ENCODE peak calls at places on chromosomes 1 and 21, in four cellular contexts. U is MM.1S, J is small intestine, Z is OCI-LY7. R is an unnamed sample.

GRCh38 chr1:54311506-54311905 is 94.7 kb downstream of the SSBP3 start:
- DNase-seq in U (no peak), J (no peak), Z (no peak), R (no peak)

GRCh38 chr1:78668427-78668826 is 18.8 kb downstream of the IFI44 start:
- DNase-seq in U (no peak), J (no peak), Z (no peak), R (no peak)

GRCh38 chr1:157274698-157275534 is 136.7 kb upstream of the ETV3 start:
- DNase-seq in U (no peak), J (no peak), Z (no peak), R (no peak)

GRCh38 chr1:201597551-201598230 is 58.8 kb downstream of the NAV1 start:
- DNase-seq in U (no peak), J (peak; percentile 96), Z (no peak), R (no peak)

GRCh38 chr1:107750364-107750959 is 214.5 kb downstream of the VAV3 start:
- DNase-seq in U (peak; percentile 57), J (peak; percentile 80), Z (peak; percentile 78), R (no peak)

GRCh38 chr1:1020000-1020404 is at the start of gene AGRN:
- DNase-seq in U (peak; percentile 19), J (peak; percentile 25), Z (no peak), R (no peak)

GRCh38 chr1:217078010-217078704 is 354.9 kb upstream of the ESRRG start:
- DNase-seq in U (no peak), J (peak; percentile 50), Z (no peak), R (no peak)

GRCh38 chr1:17711577-17711910 is 43.6 kb upstream of the ACTL8 start:
- DNase-seq in U (no peak), J (no peak), Z (no peak), R (no peak)

GRCh38 chr1:202276081-202276715 is 65.5 kb downstream of the UBE2T start:
- DNase-seq in U (no peak), J (no peak), Z (no peak), R (no peak)

GRCh38 chr1:243247901-243248300 is 7.2 kb downstream of the CEP170 start:
- DNase-seq in U (no peak), J (no peak), Z (no peak), R (no peak)

GRCh38 chr1:151242442-151242841 is 12.1 kb upstream of the PSMD4 start:
- DNase-seq in U (no peak), J (no peak), Z (no peak), R (no peak)

GRCh38 chr1:6181347-6181770 is 1.2 kb upstream of the CHD5 start:
- DNase-seq in U (no peak), J (no peak), Z (no peak), R (no peak)

GRCh38 chr21:14942801-14943490 is 121.9 kb downstream of the NRIP1 start:
- DNase-seq in U (no peak), J (no peak), Z (no peak), R (no peak)

GRCh38 chr1:15676688-15677661 is 7.1 kb upstream of the PLEKHM2 start:
- DNase-seq in U (no peak), J (no peak), Z (no peak), R (no peak)

GRCh38 chr21:45021428-45022347 is 52.7 kb upstream of the ADARB1 start:
- DNase-seq in U (no peak), J (no peak), Z (no peak), R (no peak)

GRCh38 chr1:93448292-93448982 is 519 bp downstream of the FNBP1L start:
- DNase-seq in U (no peak), J (peak; percentile 77), Z (no peak), R (no peak)

GRCh38 chr1:113409363-113409762 is 19.0 kb downstream of the MAGI3 start:
- DNase-seq in U (no peak), J (no peak), Z (no peak), R (no peak)

GRCh38 chr1:209620484-209620879 is 31.7 kb downstream of the LAMB3 start:
- DNase-seq in U (no peak), J (peak; percentile 23), Z (no peak), R (no peak)

GRCh38 chr1:24111998-24112380 is at the start of gene MYOM3:
- DNase-seq in U (no peak), J (no peak), Z (no peak), R (no peak)

GRCh38 chr1:53143527-53143926 is 1.1 kb upstream of the SLC1A7 start:
- DNase-seq in U (no peak), J (no peak), Z (no peak), R (no peak)

GRCh38 chr1:111318483-111319000 is 27.9 kb downstream of the CHIA start:
- DNase-seq in U (no peak), J (no peak), Z (no peak), R (no peak)

GRCh38 chr1:178397678-178398077 is 99.1 kb downstream of the CLEC20A start:
- DNase-seq in U (no peak), J (no peak), Z (no peak), R (no peak)

GRCh38 chr1:116008651-116009380 is 32.5 kb downstream of the SLC22A15 start:
- DNase-seq in U (no peak), J (no peak), Z (no peak), R (no peak)

GRCh38 chr21:15759469-15759868 is 29.7 kb downstream of the USP25 start:
- DNase-seq in U (no peak), J (no peak), Z (no peak), R (no peak)

GRCh38 chr1:56073614-56074356 is 505.6 kb downstream of the PLPP3 start:
- DNase-seq in U (no peak), J (peak; percentile 6), Z (no peak), R (no peak)

GRCh38 chr1:147748687-147749350 is 11.6 kb downstream of the GJA5 start:
- DNase-seq in U (no peak), J (no peak), Z (no peak), R (no peak)

GRCh38 chr1:36342426-36343185 is 19.2 kb upstream of the EVA1B start:
- DNase-seq in U (peak; percentile 14), J (peak; percentile 36), Z (peak; percentile 55), R (peak; percentile 63)

GRCh38 chr1:208243522-208243850 is 698 bp downstream of the PLXNA2 start:
- DNase-seq in U (peak; percentile 45), J (peak; percentile 38), Z (no peak), R (no peak)

GRCh38 chr1:17561252-17561558 is 21.7 kb downstream of the ARHGEF10L start:
- DNase-seq in U (no peak), J (no peak), Z (no peak), R (no peak)

DNA sequence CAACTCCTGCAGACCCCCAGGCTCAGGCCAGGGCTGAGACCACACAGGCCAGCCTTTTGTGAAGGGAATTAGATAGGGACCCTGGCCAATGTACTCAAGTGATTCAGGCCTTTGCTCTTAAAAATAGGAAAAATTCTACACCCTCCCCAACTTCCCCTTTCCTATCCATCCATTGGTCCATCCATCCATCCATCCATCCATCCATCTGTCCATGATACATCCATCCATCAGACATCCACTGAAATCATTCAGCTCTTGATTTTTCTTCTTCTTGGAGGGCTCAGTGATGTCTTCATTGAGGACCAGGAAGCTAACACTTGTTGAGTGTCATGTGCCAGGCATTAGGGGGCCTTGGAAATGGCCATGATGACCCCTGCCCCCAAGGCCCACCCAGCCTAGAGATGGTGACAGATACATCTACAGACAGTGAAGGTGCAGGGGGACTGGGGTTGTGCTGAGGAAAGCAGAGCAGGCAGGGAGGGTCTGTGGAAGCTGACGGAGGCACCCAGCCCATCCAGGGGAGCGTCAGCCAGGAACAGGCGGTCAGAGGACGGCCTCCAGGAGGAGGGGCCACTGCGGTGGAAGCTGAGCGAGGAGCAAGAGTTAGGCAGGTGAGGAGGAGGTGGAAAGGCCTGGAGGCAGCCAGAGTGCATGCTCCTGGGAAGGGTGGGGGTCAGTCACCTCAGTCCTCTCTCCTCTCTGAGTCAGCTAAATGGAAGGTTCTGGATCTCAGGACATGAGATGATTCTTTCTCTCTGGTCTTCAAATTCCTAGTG is 81.9 kb downstream of the EPHB2 start:
- DNase-seq in U (no peak), J (no peak), Z (no peak), R (no peak)
- H3K4me1 ChIP-seq in U (no peaks in the 10 kb centered on the region), J (no peaks in the 10 kb centered on the region), Z (no peaks in the 10 kb centered on the region), R (no peaks in the 10 kb centered on the region)

DNA sequence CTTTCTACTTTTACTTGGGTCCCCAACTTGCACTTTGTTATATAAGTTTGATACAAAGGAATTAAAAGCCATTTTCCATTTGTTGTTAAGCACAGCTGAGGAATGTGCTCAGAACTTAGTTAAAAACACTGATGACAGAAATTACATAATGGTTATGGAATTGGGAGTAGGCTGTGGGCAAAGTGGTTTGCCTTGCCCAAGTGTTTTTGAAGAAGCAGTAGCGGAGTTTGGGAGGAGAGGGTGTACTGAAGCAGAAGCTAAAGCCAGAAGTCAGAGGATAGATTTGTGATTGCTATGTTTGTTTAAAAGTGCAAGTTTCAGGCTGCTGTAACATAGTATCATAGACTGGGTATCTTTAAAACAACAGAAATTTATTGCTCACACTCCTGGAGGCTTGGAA is 391.8 kb downstream of the DUSP10 start:
- DNase-seq in U (no peak), J (no peak), Z (no peak), R (no peak)
- H3K4me3 ChIP-seq in U (no peak overlapping the region), J (no peak overlapping the region), Z (no peak overlapping the region), R (no peak overlapping the region)

GRCh38 chr1:225539069-225539468 is 111.2 kb upstream of the LBR start:
- DNase-seq in U (no peak), J (no peak), Z (no peak), R (no peak)
- H3K4me1 ChIP-seq in U (no peaks in the 10 kb centered on the region), J (no peaks in the 10 kb centered on the region), Z (peaks cover 24% of the 10 kb centered on the region), R (no peaks in the 10 kb centered on the region)

DNA sequence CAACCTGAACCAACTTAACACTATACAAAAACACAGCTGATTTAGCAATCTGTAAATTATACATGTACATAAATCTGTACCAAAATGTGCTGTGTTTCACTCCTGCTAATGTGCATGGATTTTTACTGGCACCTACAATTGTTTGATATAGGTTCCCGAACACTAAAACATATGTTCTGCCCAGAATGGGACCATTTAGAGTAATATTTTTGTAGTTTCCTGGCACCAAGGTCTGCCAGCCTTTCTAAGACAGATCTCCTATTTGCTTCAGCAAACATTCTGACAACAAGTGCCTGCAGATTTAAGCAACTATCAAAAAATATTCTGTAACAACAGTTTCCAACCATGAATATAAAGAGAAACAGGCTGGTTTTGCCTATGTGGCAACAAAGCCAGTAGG is 4.2 kb downstream of the KCNH1 start:
- DNase-seq in U (no peak), J (no peak), Z (no peak), R (no peak)
- H3K4me3 ChIP-seq in U (no peak overlapping the region), J (no peak overlapping the region), Z (no peak overlapping the region), R (no peak overlapping the region)

GRCh38 chr1:169106095-169106920 is at the start of gene ATP1B1:
- DNase-seq in U (peak; percentile 93), J (peak; percentile 93), Z (peak; percentile 89), R (peak; percentile 77)
- H3K4me1 ChIP-seq in U (peaks cover 4% of the 10 kb centered on the region), J (peaks cover 3% of the 10 kb centered on the region), Z (peaks cover 35% of the 10 kb centered on the region), R (peaks cover 30% of the 10 kb centered on the region)

R was measured in CD8-positive, alpha-beta memory T cell.